ENCODE peak calls at places on chromosomes 11 and 22, in nine cellular contexts. C is dermis microvascular lymphatic vessel endothelial cell, U is anterior cingulate cortex, W is mesenteric fat pad, Z is ELR, H is spleen, Y is hepatic stellate cell, O is HS-27A, B is PC-9. D is an unnamed sample.

GRCh38 chr11:114295676-114296081 is 520 bp upstream of the NNMT start:
- DNase-seq in C (no peak), U (no peak), W (no peak), Z (no peak), H (no peak), Y (no peak), O (no peak), B (no peak), D (no peak)

GRCh38 chr22:37581534-37581933 is 1.6 kb upstream of the LGALS2 start:
- DNase-seq in C (no peak), U (peak; percentile 56), W (no peak), Z (no peak), H (peak; percentile 84), Y (no peak), O (no peak), B (peak; percentile 69), D (no peak)

GRCh38 chr11:105975128-105975527 is 46.9 kb downstream of the MSANTD4 start:
- DNase-seq in C (no peak), U (no peak), W (no peak), Z (peak; percentile 79), H (no peak), Y (no peak), O (no peak), B (no peak), D (no peak)

GRCh38 chr22:40877488-40877887 is 15.6 kb upstream of the DNAJB7 start:
- DNase-seq in C (no peak), U (no peak), W (no peak), Z (no peak), H (no peak), Y (no peak), O (no peak), B (no peak), D (no peak)

GRCh38 chr11:130611791-130612251 is 163.4 kb downstream of the ADAMTS15 start:
- DNase-seq in C (no peak), U (no peak), W (no peak), Z (peak; percentile 89), H (no peak), Y (peak; percentile 73), O (peak; percentile 58), B (no peak), D (peak; percentile 96)

GRCh38 chr11:2921742-2922493 is 7.3 kb downstream of the PHLDA2 start:
- DNase-seq in C (no peak), U (no peak), W (no peak), Z (no peak), H (no peak), Y (no peak), O (no peak), B (no peak), D (no peak)

GRCh38 chr22:49979587-49980264 is 19.2 kb downstream of the PIM3 start:
- DNase-seq in C (no peak), U (no peak), W (peak; percentile 18), Z (peak; percentile 71), H (no peak), Y (peak; percentile 45), O (no peak), B (no peak), D (peak; percentile 42)

GRCh38 chr11:132251095-132251494 is 880.7 kb downstream of the NTM start:
- DNase-seq in C (no peak), U (no peak), W (no peak), Z (no peak), H (no peak), Y (no peak), O (no peak), B (no peak), D (no peak)

GRCh38 chr11:64900263-64900678 is 16.7 kb downstream of the ATG2A start:
- DNase-seq in C (no peak), U (no peak), W (no peak), Z (peak; percentile 51), H (no peak), Y (no peak), O (no peak), B (no peak), D (no peak)

GRCh38 chr11:19232910-19233503 is 7.7 kb downstream of the E2F8 start:
- DNase-seq in C (no peak), U (no peak), W (no peak), Z (peak; percentile 89), H (no peak), Y (peak; percentile 35), O (peak; percentile 56), B (peak; percentile 38), D (peak; percentile 92)

GRCh38 chr11:72058416-72059034 is 21.8 kb downstream of the NUMA1 start:
- DNase-seq in C (no peak), U (no peak), W (no peak), Z (peak; percentile 25), H (no peak), Y (peak; percentile 43), O (no peak), B (no peak), D (no peak)

GRCh38 chr11:42170601-42171000 is 711.1 kb upstream of the LRRC4C start:
- DNase-seq in C (no peak), U (no peak), W (no peak), Z (no peak), H (no peak), Y (no peak), O (no peak), B (no peak), D (no peak)

GRCh38 chr11:125429174-125429707 is 66.8 kb downstream of the FEZ1 start:
- DNase-seq in C (peak; percentile 22), U (peak; percentile 36), W (no peak), Z (peak; percentile 64), H (no peak), Y (peak; percentile 66), O (no peak), B (peak; percentile 49), D (peak; percentile 55)

GRCh38 chr11:102564110-102564509 is 33.6 kb upstream of the MMP7 start:
- DNase-seq in C (no peak), U (no peak), W (no peak), Z (peak; percentile 94), H (no peak), Y (peak; percentile 44), O (peak; percentile 8), B (no peak), D (no peak)

GRCh38 chr11:68545796-68546195 is 85.2 kb downstream of the PPP6R3 start:
- DNase-seq in C (no peak), U (no peak), W (no peak), Z (no peak), H (no peak), Y (no peak), O (no peak), B (peak; percentile 39), D (peak; percentile 75)

GRCh38 chr11:47861762-47862161 is 13.6 kb upstream of the NUP160 start:
- DNase-seq in C (no peak), U (no peak), W (no peak), Z (peak; percentile 90), H (no peak), Y (no peak), O (no peak), B (peak; percentile 29), D (peak; percentile 84)

GRCh38 chr11:77669848-77670511 is 32.4 kb upstream of the CLNS1A start:
- DNase-seq in C (no peak), U (no peak), W (no peak), Z (peak; percentile 7), H (no peak), Y (no peak), O (no peak), B (no peak), D (peak; percentile 68)

GRCh38 chr22:47818496-47818895 is 1056.0 kb downstream of the TBC1D22A start:
- DNase-seq in C (no peak), U (no peak), W (no peak), Z (no peak), H (no peak), Y (no peak), O (no peak), B (no peak), D (no peak)

GRCh38 chr22:38734203-38735100 is 21.3 kb downstream of the SUN2 start:
- DNase-seq in C (no peak), U (no peak), W (no peak), Z (no peak), H (peak; percentile 57), Y (no peak), O (no peak), B (no peak), D (no peak)

GRCh38 chr22:38033522-38034277 is 23.5 kb upstream of the PICK1 start:
- DNase-seq in C (no peak), U (peak; percentile 94), W (no peak), Z (no peak), H (no peak), Y (no peak), O (no peak), B (no peak), D (no peak)

GRCh38 chr11:77200869-77201268 is 72.8 kb downstream of the MYO7A start:
- DNase-seq in C (no peak), U (no peak), W (peak; percentile 78), Z (no peak), H (peak; percentile 56), Y (no peak), O (no peak), B (no peak), D (no peak)

GRCh38 chr11:111602865-111603632 is 800 bp downstream of the SIK2 start:
- DNase-seq in C (no peak), U (peak; percentile 64), W (no peak), Z (peak; percentile 50), H (no peak), Y (peak; percentile 54), O (no peak), B (no peak), D (peak; percentile 78)

GRCh38 chr11:40384991-40385390 is 1074.5 kb downstream of the LRRC4C start:
- DNase-seq in C (no peak), U (no peak), W (no peak), Z (peak; percentile 83), H (no peak), Y (no peak), O (no peak), B (no peak), D (no peak)

GRCh38 chr11:2262301-2263011 is 7.9 kb downstream of the ASCL2 start:
- DNase-seq in C (no peak), U (no peak), W (no peak), Z (no peak), H (no peak), Y (no peak), O (no peak), B (no peak), D (peak; percentile 41)

GRCh38 chr22:39773976-39774539 is 119.5 kb downstream of the ENTHD1 start:
- DNase-seq in C (no peak), U (no peak), W (no peak), Z (peak; percentile 41), H (no peak), Y (no peak), O (no peak), B (peak; percentile 40), D (peak; percentile 35)

GRCh38 chr11:123302751-123303195 is 107.7 kb upstream of the CLMP start:
- DNase-seq in C (no peak), U (no peak), W (no peak), Z (peak; percentile 87), H (no peak), Y (peak; percentile 26), O (no peak), B (no peak), D (peak; percentile 64)

GRCh38 chr11:97888641-97889040 is 1132.1 kb upstream of the CNTN5 start:
- DNase-seq in C (no peak), U (no peak), W (no peak), Z (no peak), H (no peak), Y (no peak), O (no peak), B (no peak), D (no peak)

D was measured in trophoblast cell.